ENCODE peak calls at places on chromosomes 11 and 22, in four cellular contexts. B, J, Z and G are unnamed samples.

GRCh38 chr22:40128989-40129388 is 48.7 kb upstream of the TNRC6B start:
- DNase-seq in B (no peak), J (peak), Z (no peak), G (no peak)

GRCh38 chr11:27281740-27282139 is 81.3 kb downstream of the CCDC34 start:
- DNase-seq in B (no peak), J (no peak), Z (no peak), G (no peak)

GRCh38 chr22:39223091-39223710 is 21.6 kb downstream of the PDGFB start:
- DNase-seq in B (no peak), J (no peak), Z (no peak), G (no peak)

GRCh38 chr11:70509476-70509875 is 111.1 kb downstream of the CTTN start:
- DNase-seq in B (no peak), J (no peak), Z (no peak), G (no peak)

GRCh38 chr11:62343822-62344609 is 6.8 kb downstream of the ASRGL1 start:
- DNase-seq in B (no peak), J (no peak), Z (no peak), G (no peak)

GRCh38 chr22:17997456-17997855 is 26.9 kb downstream of the MICAL3 start:
- DNase-seq in B (peak), J (no peak), Z (no peak), G (no peak)

GRCh38 chr11:67438121-67438902 is 830 bp upstream of the PTPRCAP start:
- DNase-seq in B (no peak), J (no peak), Z (no peak), G (no peak)

GRCh38 chr22:35212020-35212419 is 45.3 kb upstream of the HMGXB4 start:
- DNase-seq in B (no peak), J (peak), Z (no peak), G (no peak)

GRCh38 chr22:28410050-28410816 is 269.4 kb downstream of the TTC28 start:
- DNase-seq in B (no peak), J (peak), Z (no peak), G (no peak)

GRCh38 chr11:257766-258493 is 20.3 kb upstream of the NLRP6 start:
- DNase-seq in B (no peak), J (no peak), Z (peak), G (no peak)

GRCh38 chr22:23520875-23521441 is 59.1 kb downstream of the IGLL1 start:
- DNase-seq in B (peak), J (peak), Z (no peak), G (no peak)

GRCh38 chr11:118900535-118901384 is 17.1 kb downstream of the CXCR5 start:
- DNase-seq in B (peak), J (no peak), Z (no peak), G (no peak)

GRCh38 chr22:38032681-38033521 is 24.3 kb upstream of the PICK1 start:
- DNase-seq in B (peak), J (peak), Z (no peak), G (no peak)

GRCh38 chr11:66915866-66916265 is 42.3 kb downstream of the PC start:
- DNase-seq in B (no peak), J (no peak), Z (no peak), G (no peak)

GRCh38 chr11:12031856-12032526 is 23.6 kb upstream of the DKK3 start:
- DNase-seq in B (no peak), J (no peak), Z (no peak), G (no peak)

GRCh38 chr22:21929253-21929652 is 23.4 kb downstream of the PPM1F start:
- DNase-seq in B (no peak), J (no peak), Z (no peak), G (no peak)

GRCh38 chr11:117823941-117824420 is 563 bp downstream of the FXYD2 start:
- DNase-seq in B (peak), J (peak), Z (no peak), G (peak)

GRCh38 chr11:62392944-62393628 is 25.7 kb upstream of the SCGB1A1 start:
- DNase-seq in B (no peak), J (no peak), Z (peak), G (no peak)

GRCh38 chr11:123671534-123671933 is 17.1 kb upstream of the SCN3B start:
- DNase-seq in B (no peak), J (no peak), Z (no peak), G (no peak)

DNA sequence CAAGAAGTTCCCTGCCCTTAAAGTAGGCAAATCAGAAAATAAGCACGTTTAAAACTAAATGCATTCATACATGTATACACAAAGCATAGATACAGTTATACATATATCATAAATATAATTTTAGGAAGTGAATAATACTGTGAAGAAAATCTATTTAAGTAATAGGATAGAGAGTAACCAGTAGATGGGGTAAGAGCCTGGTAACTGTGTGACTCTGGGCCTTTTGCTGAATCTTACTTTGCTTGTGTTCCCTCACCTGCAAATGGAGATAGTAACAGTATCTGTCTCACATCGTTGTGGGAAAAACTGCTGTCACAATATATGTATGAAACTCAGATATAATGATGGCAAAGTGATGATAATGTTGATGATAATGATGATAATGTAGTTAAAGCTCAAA is 29.9 kb downstream of the MS4A2 start:
- DNase-seq in B (no peak), J (no peak), Z (no peak), G (no peak)
- TF ChIP-seq CTCF in B (no peak), J (no peak), Z (no peak), G (no peak)

DNA sequence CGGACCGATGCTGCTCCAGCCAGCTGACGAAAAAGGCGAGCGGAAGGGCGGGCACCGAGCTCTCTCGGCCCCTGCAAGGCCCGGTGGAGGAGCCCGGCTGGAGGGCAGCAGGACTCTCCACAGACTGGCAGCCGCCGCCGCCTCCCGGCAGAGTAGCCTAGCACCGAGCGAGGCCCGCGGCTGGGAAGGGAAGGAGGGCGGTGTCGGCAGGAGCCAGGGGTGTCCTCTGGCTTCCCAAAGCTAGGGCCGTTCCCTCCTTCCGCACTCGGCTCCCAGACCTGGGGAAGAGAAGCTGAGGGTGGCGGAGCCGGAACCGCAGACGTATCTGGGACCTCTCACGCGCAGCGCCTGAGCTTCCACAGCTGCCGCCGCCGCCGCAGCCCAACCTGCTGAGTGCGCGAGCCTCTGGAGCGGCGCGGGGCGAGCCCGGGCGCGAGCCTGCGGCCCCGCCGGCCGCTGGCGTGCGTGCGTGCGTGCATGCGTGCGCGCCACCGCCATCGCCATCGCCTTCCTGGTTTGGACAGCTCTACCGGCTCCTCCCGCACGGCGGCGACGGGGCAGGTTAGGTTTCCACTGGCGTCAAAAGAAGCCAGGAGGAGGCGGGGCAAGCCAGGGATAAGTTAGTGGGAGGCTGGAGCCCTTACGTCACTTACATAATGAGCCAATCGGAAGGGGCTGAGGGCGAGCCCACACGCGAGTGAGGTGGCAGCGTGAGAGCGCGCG is at the start of gene RAB6A:
- DNase-seq in B (peak), J (peak), Z (peak), G (peak)
- TF ChIP-seq CTCF in B (peak), J (peak), Z (no peak), G (no peak)

GRCh38 chr11:92199991-92200390 is 24.6 kb upstream of the FAT3 start:
- DNase-seq in B (no peak), J (no peak), Z (no peak), G (no peak)
- TF ChIP-seq CTCF in B (no peak), J (no peak), Z (no peak), G (no peak)

DNA sequence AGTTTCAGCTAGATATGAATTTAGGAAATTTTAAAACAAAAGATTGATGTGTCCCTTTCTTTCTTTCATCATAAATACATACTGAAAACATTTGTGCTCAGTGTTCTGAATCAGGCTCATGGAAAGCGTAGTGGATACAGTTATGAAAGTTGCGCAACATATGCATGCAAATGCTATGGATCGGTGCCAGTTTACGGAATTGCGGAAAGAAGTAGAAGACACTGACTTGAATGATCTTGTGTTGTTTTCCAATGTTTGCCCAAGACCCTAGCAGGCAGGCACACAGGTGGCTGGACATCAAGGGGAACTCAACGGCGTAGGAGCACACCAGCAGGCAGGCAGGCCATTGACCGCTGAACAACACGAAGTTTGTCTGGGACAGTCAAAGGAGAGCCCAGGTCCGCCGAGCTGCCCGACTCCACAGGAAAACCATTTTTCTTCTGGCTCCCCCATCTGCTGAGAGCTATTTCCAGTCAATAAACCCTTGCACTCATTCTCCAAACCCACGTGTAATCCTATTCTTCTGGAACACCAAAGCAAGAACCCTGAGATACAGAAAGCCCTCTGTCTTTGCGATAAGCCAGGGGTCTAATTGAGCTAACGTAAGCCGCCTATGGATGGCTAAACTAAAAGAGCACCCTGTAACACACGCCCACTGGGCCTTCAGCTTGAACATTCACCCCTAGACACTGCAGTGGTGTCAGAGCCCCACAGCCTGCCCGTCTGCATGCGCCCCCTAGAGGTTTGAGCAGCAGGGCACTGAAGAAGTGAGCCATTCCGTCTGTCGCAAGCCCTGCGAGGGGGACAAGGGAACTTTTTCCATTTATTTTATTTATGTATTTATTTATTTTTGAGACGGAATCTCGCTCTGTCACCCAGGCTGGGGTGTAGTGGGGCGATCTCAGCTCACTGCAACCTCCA is 7.4 kb upstream of the BIRC3 start:
- DNase-seq in B (no peak), J (no peak), Z (no peak), G (no peak)
- TF ChIP-seq CTCF in B (no peak), J (no peak), Z (no peak), G (no peak)